ENCODE peak calls at places on chromosomes 7 and 10, in ten cellular contexts. One of them, this sample, is unnamed.

GRCh38 chr7:25662881-25663588 is 434.7 kb upstream of the NPVF start:
- DNase-seq in mammary epithelial cell: no peak
- DNase-seq in left ventricle myocardium inferior: peak; percentile 31
- DNase-seq in ascending aorta: no peak
- DNase-seq in cardiac fibroblast: no peak
- DNase-seq in Peyer's patch: no peak
- DNase-seq in foreskin fibroblast: no peak
- DNase-seq in H7: no peak
- DNase-seq in epithelial cell of esophagus: no peak
- DNase-seq in fibroblast of lung: no peak
- DNase-seq in this sample: no peak

GRCh38 chr7:539731-540411 is 20.2 kb upstream of the PDGFA start:
- DNase-seq in mammary epithelial cell: peak; percentile 97
- DNase-seq in left ventricle myocardium inferior: no peak
- DNase-seq in ascending aorta: no peak
- DNase-seq in cardiac fibroblast: peak; percentile 56
- DNase-seq in Peyer's patch: peak; percentile 91
- DNase-seq in foreskin fibroblast: no peak
- DNase-seq in H7: peak; percentile 77
- DNase-seq in epithelial cell of esophagus: peak; percentile 97
- DNase-seq in fibroblast of lung: peak; percentile 83
- DNase-seq in this sample: no peak

GRCh38 chr7:5699467-5699866 is 82.0 kb downstream of the RNF216 start:
- DNase-seq in mammary epithelial cell: no peak
- DNase-seq in left ventricle myocardium inferior: no peak
- DNase-seq in ascending aorta: no peak
- DNase-seq in cardiac fibroblast: no peak
- DNase-seq in Peyer's patch: no peak
- DNase-seq in foreskin fibroblast: no peak
- DNase-seq in H7: no peak
- DNase-seq in epithelial cell of esophagus: no peak
- DNase-seq in fibroblast of lung: peak; percentile 33
- DNase-seq in this sample: no peak

GRCh38 chr10:127492607-127493250 is 56.4 kb upstream of the NPS start:
- DNase-seq in mammary epithelial cell: no peak
- DNase-seq in left ventricle myocardium inferior: no peak
- DNase-seq in ascending aorta: no peak
- DNase-seq in cardiac fibroblast: no peak
- DNase-seq in Peyer's patch: no peak
- DNase-seq in foreskin fibroblast: no peak
- DNase-seq in H7: peak; percentile 74
- DNase-seq in epithelial cell of esophagus: peak; percentile 3
- DNase-seq in fibroblast of lung: no peak
- DNase-seq in this sample: no peak

GRCh38 chr7:22452142-22452763 is 47.7 kb downstream of the STEAP1B start:
- DNase-seq in mammary epithelial cell: no peak
- DNase-seq in left ventricle myocardium inferior: peak; percentile 62
- DNase-seq in ascending aorta: no peak
- DNase-seq in cardiac fibroblast: peak; percentile 35
- DNase-seq in Peyer's patch: peak; percentile 76
- DNase-seq in foreskin fibroblast: no peak
- DNase-seq in H7: peak; percentile 85
- DNase-seq in epithelial cell of esophagus: peak; percentile 54
- DNase-seq in fibroblast of lung: peak; percentile 30
- DNase-seq in this sample: peak; percentile 43

GRCh38 chr7:102424787-102425218 is 8.6 kb upstream of the ORAI2 start:
- DNase-seq in mammary epithelial cell: no peak
- DNase-seq in left ventricle myocardium inferior: no peak
- DNase-seq in ascending aorta: no peak
- DNase-seq in cardiac fibroblast: no peak
- DNase-seq in Peyer's patch: no peak
- DNase-seq in foreskin fibroblast: no peak
- DNase-seq in H7: peak; percentile 32
- DNase-seq in epithelial cell of esophagus: no peak
- DNase-seq in fibroblast of lung: no peak
- DNase-seq in this sample: peak; percentile 60

GRCh38 chr7:135929692-135930091 is 47.5 kb downstream of the MTPN start:
- DNase-seq in mammary epithelial cell: no peak
- DNase-seq in left ventricle myocardium inferior: no peak
- DNase-seq in ascending aorta: no peak
- DNase-seq in cardiac fibroblast: no peak
- DNase-seq in Peyer's patch: no peak
- DNase-seq in foreskin fibroblast: no peak
- DNase-seq in H7: no peak
- DNase-seq in epithelial cell of esophagus: no peak
- DNase-seq in fibroblast of lung: peak; percentile 11
- DNase-seq in this sample: no peak

GRCh38 chr10:72037266-72037665 is 51.1 kb downstream of the SPOCK2 start:
- DNase-seq in mammary epithelial cell: no peak
- DNase-seq in left ventricle myocardium inferior: no peak
- DNase-seq in ascending aorta: no peak
- DNase-seq in cardiac fibroblast: no peak
- DNase-seq in Peyer's patch: no peak
- DNase-seq in foreskin fibroblast: no peak
- DNase-seq in H7: no peak
- DNase-seq in epithelial cell of esophagus: no peak
- DNase-seq in fibroblast of lung: no peak
- DNase-seq in this sample: no peak

GRCh38 chr10:33509231-33509871 is 174.9 kb upstream of the NRP1 start:
- DNase-seq in mammary epithelial cell: peak; percentile 91
- DNase-seq in left ventricle myocardium inferior: no peak
- DNase-seq in ascending aorta: peak; percentile 30
- DNase-seq in cardiac fibroblast: peak; percentile 82
- DNase-seq in Peyer's patch: no peak
- DNase-seq in foreskin fibroblast: peak; percentile 72
- DNase-seq in H7: no peak
- DNase-seq in epithelial cell of esophagus: peak; percentile 94
- DNase-seq in fibroblast of lung: peak; percentile 96
- DNase-seq in this sample: peak; percentile 60

GRCh38 chr10:75428434-75429158 is 2.8 kb upstream of the LRMDA start:
- DNase-seq in mammary epithelial cell: peak; percentile 89
- DNase-seq in left ventricle myocardium inferior: no peak
- DNase-seq in ascending aorta: no peak
- DNase-seq in cardiac fibroblast: no peak
- DNase-seq in Peyer's patch: no peak
- DNase-seq in foreskin fibroblast: peak; percentile 7
- DNase-seq in H7: no peak
- DNase-seq in epithelial cell of esophagus: peak; percentile 95
- DNase-seq in fibroblast of lung: peak; percentile 45
- DNase-seq in this sample: no peak

DNA sequence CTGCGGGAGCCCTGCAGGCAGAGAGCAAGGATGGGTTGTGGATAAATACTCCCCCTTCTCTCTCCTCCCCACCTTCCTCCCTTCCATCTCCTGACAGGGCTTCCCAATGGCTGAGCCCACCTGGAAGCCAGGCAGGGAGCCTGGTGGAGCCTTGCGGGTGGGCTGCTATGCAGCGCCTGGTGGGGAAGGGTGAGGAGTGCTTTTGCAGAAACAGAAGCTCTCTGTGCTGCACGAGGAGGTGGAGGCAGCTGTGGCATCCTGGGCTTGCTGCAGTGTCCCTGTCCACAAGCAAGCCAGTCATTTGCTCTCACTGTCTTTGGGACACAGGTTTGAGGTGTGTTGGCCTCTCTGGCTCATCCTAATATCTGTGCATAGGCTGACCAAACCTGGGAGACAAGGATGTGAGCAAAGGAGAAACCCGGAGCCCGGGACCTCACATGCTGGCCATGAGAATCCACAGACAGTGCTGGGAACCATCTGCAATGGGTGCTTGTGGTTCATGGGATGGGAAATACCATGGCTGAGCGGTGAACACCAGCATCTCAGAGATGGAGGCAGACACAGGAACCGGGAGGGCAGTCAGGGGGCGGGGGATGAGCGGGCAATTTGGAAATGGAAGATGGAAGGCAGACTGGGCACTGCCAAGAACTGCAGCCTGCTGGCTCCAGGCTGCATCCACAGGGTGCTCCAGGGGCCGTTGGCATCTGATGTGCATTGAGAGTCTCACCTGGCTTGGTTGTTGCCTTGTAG is 364.2 kb downstream of the GLRX3 start:
- DNase-seq in mammary epithelial cell: no peak
- DNase-seq in left ventricle myocardium inferior: no peak
- DNase-seq in ascending aorta: no peak
- DNase-seq in cardiac fibroblast: no peak
- DNase-seq in Peyer's patch: no peak
- DNase-seq in foreskin fibroblast: no peak
- DNase-seq in H7: no peak
- DNase-seq in epithelial cell of esophagus: no peak
- DNase-seq in fibroblast of lung: no peak
- DNase-seq in this sample: no peak
- H3K4me3 ChIP-seq in mammary epithelial cell: no peak overlapping the region
- H3K4me3 ChIP-seq in left ventricle myocardium inferior: no peak overlapping the region
- H3K4me3 ChIP-seq in ascending aorta: no peak overlapping the region
- H3K4me3 ChIP-seq in cardiac fibroblast: no peak overlapping the region
- H3K4me3 ChIP-seq in Peyer's patch: no peak overlapping the region
- H3K4me3 ChIP-seq in foreskin fibroblast: no peak overlapping the region
- H3K4me3 ChIP-seq in H7: no peak overlapping the region
- H3K4me3 ChIP-seq in epithelial cell of esophagus: no peak overlapping the region
- H3K4me3 ChIP-seq in fibroblast of lung: no peak overlapping the region
- H3K4me3 ChIP-seq in this sample: no peak overlapping the region

GRCh38 chr10:21293518-21294356 is 231.7 kb downstream of the SKIDA1 start:
- DNase-seq in mammary epithelial cell: no peak
- DNase-seq in left ventricle myocardium inferior: no peak
- DNase-seq in ascending aorta: no peak
- DNase-seq in cardiac fibroblast: peak; percentile 47
- DNase-seq in Peyer's patch: no peak
- DNase-seq in foreskin fibroblast: no peak
- DNase-seq in H7: peak; percentile 50
- DNase-seq in epithelial cell of esophagus: no peak
- DNase-seq in fibroblast of lung: peak; percentile 51
- DNase-seq in this sample: no peak
- H3K4me3 ChIP-seq in mammary epithelial cell: no peak overlapping the region
- H3K4me3 ChIP-seq in left ventricle myocardium inferior: peak overlapping the region; percentile 53
- H3K4me3 ChIP-seq in ascending aorta: no peak overlapping the region
- H3K4me3 ChIP-seq in cardiac fibroblast: no peak overlapping the region
- H3K4me3 ChIP-seq in Peyer's patch: no peak overlapping the region
- H3K4me3 ChIP-seq in foreskin fibroblast: peak overlapping the region; percentile 40
- H3K4me3 ChIP-seq in H7: no peak overlapping the region
- H3K4me3 ChIP-seq in epithelial cell of esophagus: no peak overlapping the region
- H3K4me3 ChIP-seq in fibroblast of lung: no peak overlapping the region
- H3K4me3 ChIP-seq in this sample: no peak overlapping the region

GRCh38 chr10:122151121-122151694 is 119.9 kb upstream of the BTBD16 start:
- DNase-seq in mammary epithelial cell: no peak
- DNase-seq in left ventricle myocardium inferior: no peak
- DNase-seq in ascending aorta: no peak
- DNase-seq in cardiac fibroblast: no peak
- DNase-seq in Peyer's patch: no peak
- DNase-seq in foreskin fibroblast: no peak
- DNase-seq in H7: no peak
- DNase-seq in epithelial cell of esophagus: no peak
- DNase-seq in fibroblast of lung: no peak
- DNase-seq in this sample: no peak
- H3K4me3 ChIP-seq in mammary epithelial cell: no peak overlapping the region
- H3K4me3 ChIP-seq in left ventricle myocardium inferior: no peak overlapping the region
- H3K4me3 ChIP-seq in ascending aorta: no peak overlapping the region
- H3K4me3 ChIP-seq in cardiac fibroblast: no peak overlapping the region
- H3K4me3 ChIP-seq in Peyer's patch: no peak overlapping the region
- H3K4me3 ChIP-seq in foreskin fibroblast: no peak overlapping the region
- H3K4me3 ChIP-seq in H7: no peak overlapping the region
- H3K4me3 ChIP-seq in epithelial cell of esophagus: no peak overlapping the region
- H3K4me3 ChIP-seq in fibroblast of lung: no peak overlapping the region
- H3K4me3 ChIP-seq in this sample: no peak overlapping the region

GRCh38 chr10:113056030-113056429 is 106.0 kb downstream of the TCF7L2 start:
- DNase-seq in mammary epithelial cell: no peak
- DNase-seq in left ventricle myocardium inferior: no peak
- DNase-seq in ascending aorta: no peak
- DNase-seq in cardiac fibroblast: no peak
- DNase-seq in Peyer's patch: no peak
- DNase-seq in foreskin fibroblast: no peak
- DNase-seq in H7: no peak
- DNase-seq in epithelial cell of esophagus: no peak
- DNase-seq in fibroblast of lung: peak; percentile 86
- DNase-seq in this sample: no peak

GRCh38 chr10:113060221-113061053 is 110.4 kb downstream of the TCF7L2 start:
- DNase-seq in mammary epithelial cell: no peak
- DNase-seq in left ventricle myocardium inferior: peak; percentile 78
- DNase-seq in ascending aorta: no peak
- DNase-seq in cardiac fibroblast: peak; percentile 57
- DNase-seq in Peyer's patch: no peak
- DNase-seq in foreskin fibroblast: no peak
- DNase-seq in H7: no peak
- DNase-seq in epithelial cell of esophagus: no peak
- DNase-seq in fibroblast of lung: no peak
- DNase-seq in this sample: no peak

GRCh38 chr10:113059001-113059780 is 109.1 kb downstream of the TCF7L2 start:
- DNase-seq in mammary epithelial cell: peak; percentile 26
- DNase-seq in left ventricle myocardium inferior: peak; percentile 28
- DNase-seq in ascending aorta: no peak
- DNase-seq in cardiac fibroblast: peak; percentile 89
- DNase-seq in Peyer's patch: no peak
- DNase-seq in foreskin fibroblast: peak; percentile 61
- DNase-seq in H7: no peak
- DNase-seq in epithelial cell of esophagus: no peak
- DNase-seq in fibroblast of lung: peak; percentile 73
- DNase-seq in this sample: no peak

GRCh38 chr10:113056468-113057021 is 106.5 kb downstream of the TCF7L2 start:
- DNase-seq in mammary epithelial cell: peak; percentile 76
- DNase-seq in left ventricle myocardium inferior: no peak
- DNase-seq in ascending aorta: no peak
- DNase-seq in cardiac fibroblast: peak; percentile 88
- DNase-seq in Peyer's patch: no peak
- DNase-seq in foreskin fibroblast: peak; percentile 82
- DNase-seq in H7: no peak
- DNase-seq in epithelial cell of esophagus: peak; percentile 75
- DNase-seq in fibroblast of lung: peak; percentile 90
- DNase-seq in this sample: no peak

DNA sequence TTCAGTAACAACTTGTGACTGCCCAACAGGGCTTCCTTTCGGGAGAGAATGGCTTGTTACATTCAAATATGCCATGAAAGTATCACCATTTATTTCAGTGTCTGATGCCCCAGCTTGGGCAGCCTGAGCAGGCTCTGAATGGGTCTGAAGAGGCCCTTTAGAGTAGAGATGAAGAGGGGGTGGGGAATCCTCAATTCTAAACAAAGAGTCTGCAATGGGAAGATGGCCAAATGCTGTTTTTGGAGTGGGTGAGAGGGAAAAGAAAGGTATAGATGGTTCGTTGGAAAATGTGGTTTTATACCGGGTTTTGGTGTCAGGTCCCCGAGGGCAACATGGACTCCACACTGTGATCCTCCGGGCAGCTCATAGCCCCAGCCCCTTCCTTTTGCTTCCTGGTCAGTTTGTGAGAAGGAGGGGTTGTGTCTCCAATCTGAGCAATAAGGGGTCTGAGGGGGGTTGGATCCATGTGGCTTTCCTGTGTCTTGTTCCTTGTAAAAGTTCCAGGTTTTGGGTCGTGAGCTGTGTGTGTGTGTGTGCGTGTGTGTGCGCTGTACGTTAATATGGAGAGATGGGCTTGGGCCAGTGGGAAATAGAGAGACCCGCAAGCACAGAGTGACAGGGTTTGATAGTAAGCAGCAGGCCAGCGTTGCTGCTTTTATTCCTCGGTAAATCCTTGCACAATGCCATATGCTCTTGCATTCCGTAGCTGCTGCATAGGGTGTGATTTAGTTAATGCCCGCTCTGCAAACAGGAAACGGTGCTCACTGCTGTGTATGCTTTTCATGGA is 108.3 kb downstream of the TCF7L2 start:
- DNase-seq in mammary epithelial cell: peak; percentile 44
- DNase-seq in left ventricle myocardium inferior: no peak
- DNase-seq in ascending aorta: no peak
- DNase-seq in cardiac fibroblast: peak; percentile 91
- DNase-seq in Peyer's patch: no peak
- DNase-seq in foreskin fibroblast: peak; percentile 73
- DNase-seq in H7: no peak
- DNase-seq in epithelial cell of esophagus: peak; percentile 69
- DNase-seq in fibroblast of lung: peak; percentile 73
- DNase-seq in this sample: no peak
- H3K4me3 ChIP-seq in mammary epithelial cell: no peak overlapping the region
- H3K4me3 ChIP-seq in left ventricle myocardium inferior: peak overlapping the region; percentile 43
- H3K4me3 ChIP-seq in ascending aorta: peak overlapping the region; percentile 47
- H3K4me3 ChIP-seq in cardiac fibroblast: no peak overlapping the region
- H3K4me3 ChIP-seq in Peyer's patch: peak overlapping the region; percentile 5
- H3K4me3 ChIP-seq in foreskin fibroblast: peak overlapping the region; percentile 46
- H3K4me3 ChIP-seq in H7: no peak overlapping the region
- H3K4me3 ChIP-seq in epithelial cell of esophagus: no peak overlapping the region
- H3K4me3 ChIP-seq in fibroblast of lung: peak overlapping the region; percentile 38
- H3K4me3 ChIP-seq in this sample: no peak overlapping the region